ENCODE peak calls at places on chromosomes 16 and 17, in ten cellular contexts. W is endothelial cell; F is NCI-H146; B is NCI-H1694 treated with DMSO at 0.1 percent for 48 hours; E is pancreas; Y is fibroblast of the conjunctiva; Q is cardiac muscle cell; O is Peyer's patch; C is NCI-H187 treated with DMSO at 0.1 percent for 48 hours; L is activated naive CD4-positive, alpha-beta T cell treated with Interleukin-2 at 50 U/mL for 16 hours. A is an unnamed sample.

GRCh38 chr17:19713901-19714361 is 2.5 kb downstream of the SLC47A2 start:
- DNase-seq in F (no peak), W (no peak), C (no peak), Q (no peak), B (no peak), Y (no peak), L (no peak), E (peak; percentile 52), O (no peak), A (no peak)

GRCh38 chr17:7864995-7865650 is 7.3 kb downstream of the CYB5D1 start:
- DNase-seq in B (no peak), Q (no peak), O (no peak), F (no peak), C (no peak), W (no peak), Y (no peak), E (no peak), L (no peak), A (no peak)

GRCh38 chr17:47949951-47950350 is 7.7 kb downstream of the PRR15L start:
- DNase-seq in B (no peak), Q (no peak), L (no peak), C (no peak), W (no peak), F (no peak), E (peak; percentile 83), O (no peak), Y (no peak), A (no peak)

GRCh38 chr16:12503201-12503600 is 300.5 kb downstream of the CPPED1 start:
- DNase-seq in L (no peak), F (peak; percentile 95), B (no peak), O (no peak), C (no peak), W (no peak), Y (no peak), Q (no peak), E (no peak), A (no peak)

GRCh38 chr16:66703359-66704215 is 7.0 kb upstream of the CMTM4 start:
- DNase-seq in E (peak; percentile 21), Y (no peak), B (peak; percentile 26), W (no peak), C (no peak), F (no peak), O (no peak), Q (no peak), L (no peak), A (no peak)

GRCh38 chr17:15342460-15342859 is 1.1 kb upstream of the TEKT3 start:
- DNase-seq in L (no peak), O (no peak), E (no peak), B (no peak), F (no peak), W (no peak), Q (no peak), C (no peak), Y (no peak), A (no peak)

GRCh38 chr16:54397190-54397835 is 110.7 kb upstream of the IRX3 start:
- DNase-seq in L (no peak), Y (no peak), Q (no peak), E (no peak), B (no peak), O (no peak), F (no peak), W (no peak), C (no peak), A (no peak)

GRCh38 chr16:53061256-53061655 is 6.5 kb downstream of the CHD9 start:
- DNase-seq in Y (no peak), L (no peak), Q (no peak), E (no peak), C (no peak), B (no peak), W (no peak), O (no peak), F (no peak), A (no peak)

GRCh38 chr17:63447688-63448005 is 1.5 kb upstream of the CYB561 start:
- DNase-seq in B (no peak), Y (no peak), E (no peak), W (no peak), C (no peak), F (peak; percentile 66), O (no peak), L (no peak), Q (no peak), A (no peak)

GRCh38 chr16:31081428-31082351 is 7.1 kb downstream of the PRSS53 start:
- DNase-seq in F (no peak), Y (no peak), L (no peak), Q (no peak), B (no peak), W (no peak), E (no peak), O (no peak), C (no peak), A (peak; percentile 27)

GRCh38 chr17:55451758-55452468 is 30.3 kb upstream of the MMD start:
- DNase-seq in L (no peak), C (no peak), B (no peak), Q (no peak), O (no peak), F (no peak), Y (peak; percentile 80), W (no peak), E (no peak), A (no peak)

GRCh38 chr16:23848958-23849357 is 13.2 kb downstream of the PRKCB start:
- DNase-seq in O (no peak), F (no peak), E (no peak), C (no peak), Q (no peak), Y (no peak), L (no peak), B (no peak), W (no peak), A (no peak)

GRCh38 chr17:44922136-44922535 is 6.8 kb upstream of the GFAP start:
- DNase-seq in B (no peak), E (no peak), Q (no peak), W (no peak), L (no peak), O (peak; percentile 34), Y (no peak), F (no peak), C (no peak), A (no peak)

GRCh38 chr17:76240461-76241204 is at the start of gene RNF157:
- DNase-seq in F (peak; percentile 69), C (no peak), O (peak; percentile 83), W (peak; percentile 65), L (peak; percentile 69), B (no peak), Q (peak; percentile 88), E (peak; percentile 81), Y (no peak), A (peak; percentile 31)

GRCh38 chr16:57646388-57647039 is 18.1 kb downstream of the ADGRG1 start:
- DNase-seq in Y (no peak), Q (no peak), L (no peak), O (no peak), C (no peak), E (no peak), W (no peak), F (no peak), B (no peak), A (no peak)

GRCh38 chr17:45225964-45226530 is 4.4 kb downstream of the FMNL1 start:
- DNase-seq in O (peak; percentile 98), Y (no peak), E (peak; percentile 54), F (no peak), L (peak; percentile 95), W (no peak), Q (no peak), C (no peak), B (no peak), A (no peak)

GRCh38 chr16:89209522-89210044 is 7.9 kb upstream of the ZNF778 start:
- DNase-seq in L (no peak), F (no peak), C (no peak), Y (no peak), Q (no peak), O (no peak), B (no peak), E (peak; percentile 32), W (no peak), A (no peak)

GRCh38 chr17:7196651-7197050 is 17.5 kb upstream of the ASGR1 start:
- DNase-seq in L (no peak), B (no peak), C (no peak), F (no peak), Y (no peak), W (no peak), Q (no peak), E (no peak), O (no peak), A (no peak)

GRCh38 chr17:9232591-9233270 is 211.4 kb downstream of the NTN1 start:
- DNase-seq in Q (no peak), B (no peak), Y (no peak), E (no peak), F (no peak), W (no peak), C (no peak), L (no peak), O (no peak), A (no peak)

A was measured in cerebellar cortex.